ENCODE peak calls at places on chromosomes 12 and 14, in four cellular contexts. One of them, this sample, is unnamed.

GRCh38 chr12:45773734-45774133 is 44.2 kb downstream of the ARID2 start:
- DNase-seq in fibroblast of lung: no peak
- DNase-seq in IMR-90: no peak
- DNase-seq in HAP-1: no peak
- DNase-seq in this sample: no peak

GRCh38 chr12:51077930-51078329 is 5.5 kb downstream of the CSRNP2 start:
- DNase-seq in HAP-1: no peak
- DNase-seq in IMR-90: peak; percentile 46
- DNase-seq in fibroblast of lung: peak; percentile 27
- DNase-seq in this sample: no peak

GRCh38 chr12:127943481-127944210 is 323.3 kb upstream of the TMEM132C start:
- DNase-seq in fibroblast of lung: no peak
- DNase-seq in HAP-1: no peak
- DNase-seq in IMR-90: no peak
- DNase-seq in this sample: no peak

GRCh38 chr14:105267820-105268548 is 19.7 kb downstream of the BTBD6 start:
- DNase-seq in IMR-90: no peak
- DNase-seq in HAP-1: no peak
- DNase-seq in fibroblast of lung: no peak
- DNase-seq in this sample: no peak

GRCh38 chr14:39230416-39230815 is 3.3 kb upstream of the MIA2 start:
- DNase-seq in HAP-1: no peak
- DNase-seq in IMR-90: peak; percentile 42
- DNase-seq in fibroblast of lung: peak; percentile 46
- DNase-seq in this sample: no peak

GRCh38 chr12:131604146-131604844 is 106.6 kb upstream of the SFSWAP start:
- DNase-seq in IMR-90: no peak
- DNase-seq in HAP-1: no peak
- DNase-seq in fibroblast of lung: no peak
- DNase-seq in this sample: no peak

GRCh38 chr12:124369055-124369900 is 74.4 kb downstream of the RFLNA start:
- DNase-seq in fibroblast of lung: peak; percentile 97
- DNase-seq in IMR-90: peak; percentile 92
- DNase-seq in HAP-1: no peak
- DNase-seq in this sample: peak; percentile 96

GRCh38 chr14:91068642-91069041 is 8.2 kb upstream of the RPS6KA5 start:
- DNase-seq in fibroblast of lung: no peak
- DNase-seq in IMR-90: no peak
- DNase-seq in HAP-1: no peak
- DNase-seq in this sample: no peak

GRCh38 chr12:102948941-102949352 is 8.5 kb upstream of the ASCL1 start:
- DNase-seq in fibroblast of lung: peak; percentile 43
- DNase-seq in HAP-1: peak; percentile 80
- DNase-seq in IMR-90: peak; percentile 37
- DNase-seq in this sample: peak; percentile 63

GRCh38 chr12:25495336-25496097 is 57.6 kb downstream of the LMNTD1 start:
- DNase-seq in fibroblast of lung: peak; percentile 65
- DNase-seq in IMR-90: peak; percentile 89
- DNase-seq in HAP-1: no peak
- DNase-seq in this sample: no peak

GRCh38 chr12:13000935-13001724 is 1.1 kb upstream of the HEBP1 start:
- DNase-seq in IMR-90: peak; percentile 32
- DNase-seq in fibroblast of lung: peak; percentile 48
- DNase-seq in HAP-1: peak; percentile 64
- DNase-seq in this sample: peak; percentile 51

GRCh38 chr12:117207675-117208074 is 17.4 kb upstream of the FBXO21 start:
- DNase-seq in HAP-1: no peak
- DNase-seq in fibroblast of lung: no peak
- DNase-seq in IMR-90: no peak
- DNase-seq in this sample: no peak

GRCh38 chr12:110245278-110245868 is 35.7 kb upstream of the ATP2A2 start:
- DNase-seq in fibroblast of lung: no peak
- DNase-seq in IMR-90: no peak
- DNase-seq in HAP-1: peak; percentile 62
- DNase-seq in this sample: peak; percentile 72

DNA sequence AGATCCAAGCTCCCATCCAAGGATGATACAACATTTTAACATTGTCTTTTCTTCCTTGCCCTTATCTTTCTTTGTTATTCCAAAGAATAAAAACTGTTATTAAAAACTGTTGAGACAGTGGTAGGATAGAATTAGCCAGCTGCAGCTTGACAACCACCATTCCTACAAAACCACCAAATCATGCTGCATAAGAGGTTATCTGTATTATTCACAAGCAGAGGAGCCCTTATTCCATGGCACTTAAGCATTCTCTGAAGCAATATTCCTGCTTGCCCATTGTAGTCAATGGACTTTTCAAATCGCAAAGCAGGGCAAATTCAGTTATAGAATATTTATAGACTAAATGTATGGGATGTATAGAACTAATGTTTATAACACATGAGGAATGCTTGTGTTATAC is 3.4 kb downstream of the ABCD2 start:
- DNase-seq in IMR-90: no peak
- DNase-seq in fibroblast of lung: no peak
- DNase-seq in HAP-1: no peak
- DNase-seq in this sample: no peak
- H3K4me1 ChIP-seq in IMR-90: no peaks in the 10 kb centered on the region
- H3K4me1 ChIP-seq in fibroblast of lung: no peaks in the 10 kb centered on the region
- H3K4me1 ChIP-seq in HAP-1: peaks cover 4% of the 10 kb centered on the region
- H3K4me1 ChIP-seq in this sample: no peaks in the 10 kb centered on the region

GRCh38 chr12:47822863-47823262 is 3.2 kb upstream of the HDAC7 start:
- DNase-seq in IMR-90: no peak
- DNase-seq in HAP-1: no peak
- DNase-seq in fibroblast of lung: no peak
- DNase-seq in this sample: no peak

GRCh38 chr12:47823422-47824086 is 3.9 kb upstream of the HDAC7 start:
- DNase-seq in fibroblast of lung: no peak
- DNase-seq in HAP-1: no peak
- DNase-seq in IMR-90: no peak
- DNase-seq in this sample: no peak

GRCh38 chr12:47825239-47825639 is 5.5 kb upstream of the HDAC7 start:
- DNase-seq in IMR-90: no peak
- DNase-seq in fibroblast of lung: no peak
- DNase-seq in HAP-1: no peak
- DNase-seq in this sample: peak; percentile 67

GRCh38 chr12:47824198-47824597 is 4.5 kb upstream of the HDAC7 start:
- DNase-seq in fibroblast of lung: no peak
- DNase-seq in IMR-90: no peak
- DNase-seq in HAP-1: no peak
- DNase-seq in this sample: no peak

DNA sequence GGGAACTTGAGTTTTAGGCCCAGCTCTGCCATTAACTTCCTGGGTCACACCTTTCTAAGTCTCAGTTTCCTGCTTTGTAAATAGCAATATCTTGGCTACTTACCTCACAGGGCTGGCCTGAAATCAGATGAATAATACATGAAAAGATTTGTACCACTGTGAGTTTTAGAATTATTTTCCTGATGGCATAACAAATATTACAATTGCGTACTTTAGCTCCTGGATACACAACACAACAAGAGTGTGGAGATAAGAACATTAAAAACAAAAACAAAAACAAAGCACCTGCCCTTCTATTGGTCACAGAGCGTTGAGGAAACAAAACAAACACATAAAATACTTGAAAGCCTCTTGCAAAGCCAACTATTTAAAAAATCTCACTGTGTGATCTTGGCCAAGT is 4.9 kb upstream of the HDAC7 start:
- DNase-seq in fibroblast of lung: no peak
- DNase-seq in HAP-1: no peak
- DNase-seq in IMR-90: no peak
- DNase-seq in this sample: no peak
- H3K4me1 ChIP-seq in fibroblast of lung: peaks cover 24% of the 10 kb centered on the region
- H3K4me1 ChIP-seq in HAP-1: peaks cover 14% of the 10 kb centered on the region
- H3K4me1 ChIP-seq in IMR-90: peaks cover 31% of the 10 kb centered on the region
- H3K4me1 ChIP-seq in this sample: peaks cover 94% of the 10 kb centered on the region

GRCh38 chr14:56172571-56172971 is 54.4 kb downstream of the PELI2 start:
- DNase-seq in HAP-1: peak; percentile 61
- DNase-seq in IMR-90: peak; percentile 92
- DNase-seq in fibroblast of lung: peak; percentile 85
- DNase-seq in this sample: no peak
- H3K4me1 ChIP-seq in HAP-1: peaks cover 38% of the 10 kb centered on the region
- H3K4me1 ChIP-seq in IMR-90: peaks cover 16% of the 10 kb centered on the region
- H3K4me1 ChIP-seq in fibroblast of lung: peaks cover 11% of the 10 kb centered on the region
- H3K4me1 ChIP-seq in this sample: peaks cover 16% of the 10 kb centered on the region

GRCh38 chr14:64504310-64504896 is at the start of gene ZBTB1:
- DNase-seq in HAP-1: peak; percentile 86
- DNase-seq in fibroblast of lung: peak; percentile 85
- DNase-seq in IMR-90: peak; percentile 86
- DNase-seq in this sample: peak; percentile 83

GRCh38 chr14:64503184-64503433 is 529 bp downstream of the ZBTB25 start:
- DNase-seq in HAP-1: no peak
- DNase-seq in fibroblast of lung: no peak
- DNase-seq in IMR-90: no peak
- DNase-seq in this sample: no peak

GRCh38 chr14:64502476-64503183 is 1.0 kb downstream of the ZBTB25 start:
- DNase-seq in IMR-90: peak; percentile 16
- DNase-seq in HAP-1: peak; percentile 43
- DNase-seq in fibroblast of lung: peak; percentile 21
- DNase-seq in this sample: peak; percentile 43

GRCh38 chr14:64504897-64505771 is 564 bp downstream of the ZBTB1 start:
- DNase-seq in IMR-90: peak; percentile 83
- DNase-seq in HAP-1: peak; percentile 93
- DNase-seq in fibroblast of lung: peak; percentile 86
- DNase-seq in this sample: peak; percentile 90

GRCh38 chr14:64503434-64504309 is at the start of gene ZBTB25:
- DNase-seq in IMR-90: peak; percentile 93
- DNase-seq in fibroblast of lung: peak; percentile 92
- DNase-seq in HAP-1: peak; percentile 94
- DNase-seq in this sample: peak; percentile 89
- H3K4me1 ChIP-seq in IMR-90: peaks cover 14% of the 10 kb centered on the region
- H3K4me1 ChIP-seq in fibroblast of lung: peaks cover 13% of the 10 kb centered on the region
- H3K4me1 ChIP-seq in HAP-1: peaks cover 30% of the 10 kb centered on the region
- H3K4me1 ChIP-seq in this sample: peaks cover 70% of the 10 kb centered on the region